ENCODE peak calls at places on chromosomes 7 and 10, in four cellular contexts. One of them, this sample, is unnamed.

GRCh38 chr7:50552921-50553320 is 12.3 kb downstream of the DDC start:
- DNase-seq in left ventricle myocardium superior: no peak
- DNase-seq in pancreas: peak
- DNase-seq in stimulated activated CD8-positive, alpha-beta memory T cell treated with anti-CD3 and anti-CD28 coated beads, Interleukin-7, amount 100 ng/mL, for 1 hour: no peak
- DNase-seq in this sample: no peak

GRCh38 chr10:121926669-121927360 is 1.0 kb downstream of the ATE1 start:
- DNase-seq in stimulated activated CD8-positive, alpha-beta memory T cell treated with anti-CD3 and anti-CD28 coated beads, Interleukin-7, amount 100 ng/mL, for 1 hour: no peak
- DNase-seq in pancreas: no peak
- DNase-seq in left ventricle myocardium superior: no peak
- DNase-seq in this sample: peak

GRCh38 chr7:119999743-120000475 is 273.1 kb upstream of the KCND2 start:
- DNase-seq in pancreas: no peak
- DNase-seq in stimulated activated CD8-positive, alpha-beta memory T cell treated with anti-CD3 and anti-CD28 coated beads, Interleukin-7, amount 100 ng/mL, for 1 hour: no peak
- DNase-seq in left ventricle myocardium superior: no peak
- DNase-seq in this sample: no peak

GRCh38 chr7:46011501-46011900 is 90.4 kb upstream of the IGFBP3 start:
- DNase-seq in left ventricle myocardium superior: no peak
- DNase-seq in stimulated activated CD8-positive, alpha-beta memory T cell treated with anti-CD3 and anti-CD28 coated beads, Interleukin-7, amount 100 ng/mL, for 1 hour: no peak
- DNase-seq in pancreas: no peak
- DNase-seq in this sample: no peak

GRCh38 chr7:135283959-135284638 is 50.5 kb downstream of the STRA8 start:
- DNase-seq in stimulated activated CD8-positive, alpha-beta memory T cell treated with anti-CD3 and anti-CD28 coated beads, Interleukin-7, amount 100 ng/mL, for 1 hour: no peak
- DNase-seq in pancreas: no peak
- DNase-seq in left ventricle myocardium superior: no peak
- DNase-seq in this sample: no peak

GRCh38 chr10:73110345-73110849 is at the start of gene NUDT13:
- DNase-seq in left ventricle myocardium superior: peak
- DNase-seq in pancreas: peak
- DNase-seq in stimulated activated CD8-positive, alpha-beta memory T cell treated with anti-CD3 and anti-CD28 coated beads, Interleukin-7, amount 100 ng/mL, for 1 hour: no peak
- DNase-seq in this sample: peak

GRCh38 chr7:30596043-30596641 is 1.5 kb downstream of the GARS1 start:
- DNase-seq in stimulated activated CD8-positive, alpha-beta memory T cell treated with anti-CD3 and anti-CD28 coated beads, Interleukin-7, amount 100 ng/mL, for 1 hour: no peak
- DNase-seq in pancreas: no peak
- DNase-seq in left ventricle myocardium superior: no peak
- DNase-seq in this sample: no peak

GRCh38 chr10:124001391-124002260 is 91.8 kb downstream of the CHST15 start:
- DNase-seq in pancreas: no peak
- DNase-seq in left ventricle myocardium superior: no peak
- DNase-seq in stimulated activated CD8-positive, alpha-beta memory T cell treated with anti-CD3 and anti-CD28 coated beads, Interleukin-7, amount 100 ng/mL, for 1 hour: no peak
- DNase-seq in this sample: no peak

GRCh38 chr7:122691569-122692235 is 7.2 kb downstream of the RNF133 start:
- DNase-seq in pancreas: no peak
- DNase-seq in stimulated activated CD8-positive, alpha-beta memory T cell treated with anti-CD3 and anti-CD28 coated beads, Interleukin-7, amount 100 ng/mL, for 1 hour: no peak
- DNase-seq in left ventricle myocardium superior: no peak
- DNase-seq in this sample: peak

GRCh38 chr10:79348640-79348988 is 1.3 kb downstream of the PPIF start:
- DNase-seq in pancreas: peak
- DNase-seq in stimulated activated CD8-positive, alpha-beta memory T cell treated with anti-CD3 and anti-CD28 coated beads, Interleukin-7, amount 100 ng/mL, for 1 hour: no peak
- DNase-seq in left ventricle myocardium superior: no peak
- DNase-seq in this sample: no peak

GRCh38 chr7:15749631-15750030 is 63.1 kb upstream of the MEOX2 start:
- DNase-seq in left ventricle myocardium superior: no peak
- DNase-seq in stimulated activated CD8-positive, alpha-beta memory T cell treated with anti-CD3 and anti-CD28 coated beads, Interleukin-7, amount 100 ng/mL, for 1 hour: no peak
- DNase-seq in pancreas: no peak
- DNase-seq in this sample: no peak

GRCh38 chr10:61417661-61418060 is 35.5 kb downstream of the TMEM26 start:
- DNase-seq in left ventricle myocardium superior: no peak
- DNase-seq in stimulated activated CD8-positive, alpha-beta memory T cell treated with anti-CD3 and anti-CD28 coated beads, Interleukin-7, amount 100 ng/mL, for 1 hour: no peak
- DNase-seq in pancreas: no peak
- DNase-seq in this sample: no peak

GRCh38 chr7:41886906-41887311 is 184.0 kb upstream of the INHBA start:
- DNase-seq in left ventricle myocardium superior: peak
- DNase-seq in stimulated activated CD8-positive, alpha-beta memory T cell treated with anti-CD3 and anti-CD28 coated beads, Interleukin-7, amount 100 ng/mL, for 1 hour: no peak
- DNase-seq in pancreas: no peak
- DNase-seq in this sample: no peak

GRCh38 chr10:71807557-71808510 is 34.5 kb upstream of the VSIR start:
- DNase-seq in left ventricle myocardium superior: no peak
- DNase-seq in stimulated activated CD8-positive, alpha-beta memory T cell treated with anti-CD3 and anti-CD28 coated beads, Interleukin-7, amount 100 ng/mL, for 1 hour: no peak
- DNase-seq in pancreas: no peak
- DNase-seq in this sample: no peak

GRCh38 chr7:134966691-134967090 is 19.6 kb upstream of the AGBL3 start:
- DNase-seq in left ventricle myocardium superior: no peak
- DNase-seq in stimulated activated CD8-positive, alpha-beta memory T cell treated with anti-CD3 and anti-CD28 coated beads, Interleukin-7, amount 100 ng/mL, for 1 hour: no peak
- DNase-seq in pancreas: no peak
- DNase-seq in this sample: no peak

GRCh38 chr10:21445161-21445560 is 80.3 kb downstream of the SKIDA1 start:
- DNase-seq in left ventricle myocardium superior: no peak
- DNase-seq in stimulated activated CD8-positive, alpha-beta memory T cell treated with anti-CD3 and anti-CD28 coated beads, Interleukin-7, amount 100 ng/mL, for 1 hour: no peak
- DNase-seq in pancreas: no peak
- DNase-seq in this sample: no peak

GRCh38 chr10:71728218-71728737 is 8.7 kb upstream of the C10orf105 start:
- DNase-seq in left ventricle myocardium superior: no peak
- DNase-seq in pancreas: no peak
- DNase-seq in stimulated activated CD8-positive, alpha-beta memory T cell treated with anti-CD3 and anti-CD28 coated beads, Interleukin-7, amount 100 ng/mL, for 1 hour: no peak
- DNase-seq in this sample: no peak

GRCh38 chr7:84914598-84914997 is 272.3 kb downstream of the SEMA3D start:
- DNase-seq in pancreas: no peak
- DNase-seq in left ventricle myocardium superior: no peak
- DNase-seq in stimulated activated CD8-positive, alpha-beta memory T cell treated with anti-CD3 and anti-CD28 coated beads, Interleukin-7, amount 100 ng/mL, for 1 hour: no peak
- DNase-seq in this sample: no peak

GRCh38 chr10:289581-289980 is 154.3 kb downstream of the ZMYND11 start:
- DNase-seq in stimulated activated CD8-positive, alpha-beta memory T cell treated with anti-CD3 and anti-CD28 coated beads, Interleukin-7, amount 100 ng/mL, for 1 hour: no peak
- DNase-seq in left ventricle myocardium superior: no peak
- DNase-seq in pancreas: no peak
- DNase-seq in this sample: no peak

GRCh38 chr7:97859606-97860204 is 12.5 kb downstream of the ASNS start:
- DNase-seq in left ventricle myocardium superior: no peak
- DNase-seq in pancreas: no peak
- DNase-seq in stimulated activated CD8-positive, alpha-beta memory T cell treated with anti-CD3 and anti-CD28 coated beads, Interleukin-7, amount 100 ng/mL, for 1 hour: no peak
- DNase-seq in this sample: no peak

GRCh38 chr10:105138287-105138854 is 497.3 kb downstream of the SORCS3 start:
- DNase-seq in stimulated activated CD8-positive, alpha-beta memory T cell treated with anti-CD3 and anti-CD28 coated beads, Interleukin-7, amount 100 ng/mL, for 1 hour: no peak
- DNase-seq in left ventricle myocardium superior: peak
- DNase-seq in pancreas: no peak
- DNase-seq in this sample: no peak

GRCh38 chr7:2993868-2994267 is 49.8 kb downstream of the CARD11 start:
- DNase-seq in pancreas: no peak
- DNase-seq in left ventricle myocardium superior: no peak
- DNase-seq in stimulated activated CD8-positive, alpha-beta memory T cell treated with anti-CD3 and anti-CD28 coated beads, Interleukin-7, amount 100 ng/mL, for 1 hour: no peak
- DNase-seq in this sample: no peak

GRCh38 chr10:6409982-6410694 is 169.9 kb downstream of the PRKCQ start:
- DNase-seq in left ventricle myocardium superior: no peak
- DNase-seq in pancreas: no peak
- DNase-seq in stimulated activated CD8-positive, alpha-beta memory T cell treated with anti-CD3 and anti-CD28 coated beads, Interleukin-7, amount 100 ng/mL, for 1 hour: peak
- DNase-seq in this sample: no peak

GRCh38 chr10:74011016-74011415 is 13.1 kb downstream of the VCL start:
- DNase-seq in pancreas: no peak
- DNase-seq in left ventricle myocardium superior: no peak
- DNase-seq in stimulated activated CD8-positive, alpha-beta memory T cell treated with anti-CD3 and anti-CD28 coated beads, Interleukin-7, amount 100 ng/mL, for 1 hour: no peak
- DNase-seq in this sample: no peak